ENCODE peak calls at places on chromosomes 13 and 19, in ten cellular contexts. H, F, L, X, V, A, S, P, T and O are unnamed samples.

GRCh38 chr19:6803036-6803404 is 30.5 kb downstream of the VAV1 start:
- DNase-seq in X (no peak), F (no peak), S (no peak), H (no peak), A (no peak), T (no peak), P (no peak), L (no peak), V (no peak), O (no peak)

GRCh38 chr13:72960541-72960940 is 98.3 kb upstream of the KLF5 start:
- DNase-seq in L (no peak), P (no peak), A (no peak), H (no peak), F (no peak), T (no peak), X (no peak), V (no peak), S (no peak), O (no peak)

GRCh38 chr13:80341098-80341701 is at the start of gene SPRY2:
- DNase-seq in V (peak), F (peak), S (peak), T (peak), L (peak), P (peak), H (peak), A (peak), X (peak), O (peak)

GRCh38 chr13:23778007-23778687 is 111.1 kb downstream of the MIPEP start:
- DNase-seq in T (peak), A (no peak), S (no peak), P (no peak), V (no peak), L (no peak), F (no peak), X (no peak), H (peak), O (no peak)

GRCh38 chr19:19823916-19824315 is 2.4 kb upstream of the ZNF506 start:
- DNase-seq in H (no peak), X (no peak), S (no peak), L (no peak), F (no peak), T (no peak), A (no peak), P (no peak), V (no peak), O (no peak)

GRCh38 chr19:2814426-2814825 is 5.2 kb upstream of the ZNF554 start:
- DNase-seq in X (no peak), A (no peak), P (no peak), V (no peak), F (no peak), T (no peak), S (no peak), L (no peak), H (no peak), O (no peak)

GRCh38 chr13:85508683-85509329 is 290.4 kb downstream of the SLITRK6 start:
- DNase-seq in V (no peak), P (no peak), F (no peak), T (peak), A (no peak), L (no peak), H (no peak), S (no peak), X (no peak), O (no peak)

GRCh38 chr19:13076320-13076719 is 26.3 kb downstream of the LYL1 start:
- DNase-seq in X (no peak), F (no peak), S (no peak), H (no peak), L (no peak), T (no peak), A (no peak), P (no peak), V (no peak), O (no peak)

GRCh38 chr13:112217431-112217830 is 150.5 kb downstream of the SOX1 start:
- DNase-seq in A (no peak), T (no peak), V (no peak), F (no peak), X (no peak), P (no peak), H (no peak), S (no peak), L (no peak), O (no peak)

GRCh38 chr19:54608792-54609191 is 15.4 kb downstream of the LILRA1 start:
- DNase-seq in F (no peak), A (no peak), X (no peak), P (no peak), T (no peak), H (no peak), V (no peak), S (no peak), L (no peak), O (no peak)

GRCh38 chr13:98856983-98857382 is 104.5 kb upstream of the SLC15A1 start:
- DNase-seq in H (peak), V (no peak), A (no peak), X (peak), T (no peak), P (no peak), F (no peak), S (no peak), L (no peak), O (no peak)

GRCh38 chr19:50432221-50432626 is 468 bp upstream of the MYBPC2 start:
- DNase-seq in V (no peak), S (no peak), P (no peak), A (no peak), H (no peak), X (no peak), L (no peak), F (no peak), T (no peak), O (no peak)

GRCh38 chr13:74145249-74145970 is 11.2 kb upstream of the KLF12 start:
- DNase-seq in X (no peak), F (no peak), S (no peak), V (no peak), P (no peak), T (peak), H (peak), L (no peak), A (peak), O (no peak)

GRCh38 chr13:98775844-98776598 is 23.5 kb upstream of the SLC15A1 start:
- DNase-seq in P (no peak), L (no peak), F (peak), V (no peak), S (no peak), X (peak), H (peak), A (no peak), T (peak), O (no peak)

GRCh38 chr19:40332669-40333068 is 15.5 kb downstream of the C19orf47 start:
- DNase-seq in F (no peak), L (no peak), X (no peak), H (no peak), P (no peak), S (no peak), T (no peak), V (no peak), A (no peak), O (no peak)

GRCh38 chr19:48635966-48636858 is 967 bp downstream of the DBP start:
- DNase-seq in A (no peak), T (no peak), H (no peak), V (peak), L (no peak), F (no peak), X (peak), P (no peak), S (peak), O (no peak)

GRCh38 chr13:50646070-50646469 is 197.4 kb downstream of the DLEU7 start:
- DNase-seq in A (no peak), H (peak), T (no peak), X (no peak), L (no peak), F (no peak), V (no peak), S (no peak), P (no peak), O (no peak)

GRCh38 chr13:102729560-102730275 is 34.9 kb upstream of the METTL21C start:
- DNase-seq in S (no peak), T (peak), X (no peak), P (no peak), V (no peak), F (peak), H (peak), A (no peak), L (no peak), O (no peak)

GRCh38 chr13:33953203-33953602 is 135.3 kb downstream of the RFC3 start:
- DNase-seq in X (no peak), V (no peak), S (no peak), H (peak), F (no peak), P (no peak), L (no peak), T (peak), A (no peak), O (no peak)

GRCh38 chr19:21439372-21439771 is 42.4 kb downstream of the ZNF493 start:
- DNase-seq in L (no peak), P (no peak), H (peak), S (no peak), V (no peak), X (no peak), A (no peak), F (no peak), T (peak), O (no peak)

GRCh38 chr13:73870970-73871935 is 263.0 kb downstream of the KLF12 start:
- DNase-seq in T (peak), X (no peak), A (peak), S (no peak), H (peak), P (no peak), V (no peak), L (no peak), F (no peak), O (no peak)

GRCh38 chr19:50657672-50658437 is 8.6 kb downstream of the C19orf81 start:
- DNase-seq in F (peak), P (peak), S (peak), L (peak), X (peak), A (peak), V (peak), H (peak), T (peak), O (peak)

GRCh38 chr13:59452189-59452588 is 711.5 kb downstream of the DIAPH3 start:
- DNase-seq in L (no peak), T (no peak), F (no peak), A (no peak), S (no peak), X (no peak), P (no peak), H (no peak), V (no peak), O (no peak)

GRCh38 chr13:50798923-50799322 is 44.6 kb downstream of the DLEU7 start:
- DNase-seq in A (no peak), S (no peak), L (no peak), F (no peak), P (no peak), X (no peak), H (peak), V (no peak), T (no peak), O (no peak)

GRCh38 chr13:95083758-95084157 is 217.5 kb downstream of the ABCC4 start:
- DNase-seq in L (no peak), P (no peak), S (no peak), T (peak), A (peak), X (no peak), V (no peak), H (peak), F (no peak), O (no peak)

GRCh38 chr19:39401549-39402416 is 4.9 kb upstream of the ZFP36 start:
- DNase-seq in F (no peak), P (no peak), S (peak), H (peak), L (no peak), T (peak), V (peak), X (peak), A (no peak), O (no peak)

GRCh38 chr13:81058916-81059290 is 718.0 kb upstream of the SPRY2 start:
- DNase-seq in A (no peak), V (no peak), P (no peak), T (no peak), L (no peak), H (peak), S (no peak), F (no peak), X (no peak), O (no peak)

GRCh38 chr19:13154241-13154778 is 4.1 kb downstream of the IER2 start:
- DNase-seq in S (peak), H (peak), A (peak), P (peak), F (no peak), T (peak), L (peak), X (peak), V (peak), O (peak)

GRCh38 chr19:10784257-10784656 is 51.8 kb downstream of the TMED1 start:
- DNase-seq in H (no peak), A (no peak), S (peak), L (no peak), V (no peak), F (no peak), X (peak), P (no peak), T (no peak), O (no peak)

DNA sequence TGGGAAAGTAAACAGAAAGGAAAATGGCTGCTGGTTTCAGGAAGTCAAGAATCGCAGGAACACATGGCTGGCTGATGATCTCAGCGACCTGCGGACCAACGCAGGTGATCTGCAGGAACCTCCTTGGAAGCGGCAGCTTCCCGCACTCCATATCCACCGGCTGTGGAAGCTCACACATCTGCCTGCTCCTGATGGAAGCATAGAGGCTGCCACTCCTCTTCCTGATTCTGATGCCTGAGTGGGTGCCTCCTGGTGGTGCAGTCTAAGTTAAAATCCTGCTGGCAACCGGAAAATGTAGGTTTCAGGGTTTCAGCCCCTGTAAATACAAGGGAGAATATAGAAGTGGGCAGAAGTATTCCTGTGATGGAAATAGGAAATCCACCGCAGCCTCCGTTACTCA is 75.5 kb downstream of the TNFSF13B start:
- DNase-seq in A (no peak), F (no peak), H (no peak), X (no peak), S (no peak), P (no peak), V (no peak), T (no peak), L (no peak), O (no peak)
- TF ChIP-seq CTCF in A (no peak), F (no peak), H (no peak), X (no peak), S (no peak), P (peak), V (no peak), T (no peak), L (no peak), O (no peak)

GRCh38 chr19:51926784-51927741 is at the start of gene ZNF613:
- DNase-seq in P (peak), L (peak), F (peak), S (peak), A (peak), T (peak), H (peak), X (peak), V (peak), O (peak)
- TF ChIP-seq CTCF in P (peak), L (peak), F (no peak), S (peak), A (peak), T (peak), H (peak), X (peak), V (no peak), O (no peak)

GRCh38 chr13:26601669-26602068 is 44.2 kb downstream of the WASF3 start:
- DNase-seq in A (no peak), F (no peak), V (no peak), T (peak), H (peak), S (no peak), X (no peak), P (no peak), L (no peak), O (no peak)
- TF ChIP-seq CTCF in A (no peak), F (no peak), V (no peak), T (no peak), H (no peak), S (no peak), X (no peak), P (no peak), L (no peak), O (no peak)

DNA sequence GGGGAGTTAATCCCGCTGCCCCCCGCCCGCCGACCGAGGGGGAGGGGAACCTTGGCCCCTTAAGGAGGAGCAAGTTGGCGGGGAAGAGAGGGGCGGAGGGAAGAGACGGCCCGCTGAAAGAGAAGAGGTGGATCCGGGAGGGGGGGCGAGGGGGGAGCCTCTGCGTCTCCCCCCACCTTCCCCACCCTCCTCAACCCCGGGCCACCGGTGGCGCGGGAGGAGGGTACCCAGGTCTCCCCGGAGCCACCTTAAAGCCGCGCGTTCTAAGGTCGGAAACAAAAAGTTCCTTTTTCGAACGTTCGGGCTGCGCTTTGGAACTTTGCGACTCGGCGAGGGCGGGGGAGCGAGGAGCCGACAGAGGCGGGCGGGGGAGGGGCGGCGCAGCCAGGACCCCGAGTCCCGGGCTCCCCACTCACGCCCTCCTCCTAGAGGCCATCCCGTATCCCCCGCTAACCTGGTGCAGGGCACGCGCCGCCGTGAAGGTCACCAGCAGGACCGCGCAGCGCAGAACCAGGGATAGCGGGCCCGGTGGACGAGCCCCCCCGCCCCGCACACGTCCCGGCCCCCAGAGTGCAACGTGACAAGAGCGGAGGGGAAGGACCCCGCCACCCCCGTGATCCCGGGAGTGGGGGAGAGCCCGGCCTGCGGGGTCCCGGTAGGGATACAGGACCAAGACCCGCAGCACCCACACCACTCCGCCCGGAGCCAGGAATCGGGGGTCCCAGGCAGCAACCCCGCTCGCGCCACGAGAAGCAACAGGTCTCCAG is 662 bp downstream of the ERF start:
- DNase-seq in F (peak), X (peak), P (peak), A (no peak), V (peak), T (peak), H (peak), L (no peak), S (peak), O (no peak)
- TF ChIP-seq CTCF in F (no peak), X (no peak), P (peak), A (no peak), V (no peak), T (no peak), H (no peak), L (no peak), S (no peak), O (no peak)

GRCh38 chr13:26502826-26503225 is 54.7 kb upstream of the WASF3 start:
- DNase-seq in V (peak), X (no peak), H (peak), S (no peak), L (no peak), P (no peak), T (peak), A (peak), F (no peak), O (no peak)
- TF ChIP-seq CTCF in V (no peak), X (no peak), H (peak), S (no peak), L (peak), P (peak), T (peak), A (peak), F (no peak), O (no peak)

GRCh38 chr19:17069249-17069648 is 6.0 kb downstream of the HAUS8 start:
- DNase-seq in P (no peak), V (no peak), X (no peak), F (no peak), T (no peak), A (no peak), S (no peak), L (no peak), H (no peak), O (no peak)
- TF ChIP-seq CTCF in P (no peak), V (no peak), X (no peak), F (no peak), T (no peak), A (no peak), S (no peak), L (no peak), H (no peak), O (no peak)

DNA sequence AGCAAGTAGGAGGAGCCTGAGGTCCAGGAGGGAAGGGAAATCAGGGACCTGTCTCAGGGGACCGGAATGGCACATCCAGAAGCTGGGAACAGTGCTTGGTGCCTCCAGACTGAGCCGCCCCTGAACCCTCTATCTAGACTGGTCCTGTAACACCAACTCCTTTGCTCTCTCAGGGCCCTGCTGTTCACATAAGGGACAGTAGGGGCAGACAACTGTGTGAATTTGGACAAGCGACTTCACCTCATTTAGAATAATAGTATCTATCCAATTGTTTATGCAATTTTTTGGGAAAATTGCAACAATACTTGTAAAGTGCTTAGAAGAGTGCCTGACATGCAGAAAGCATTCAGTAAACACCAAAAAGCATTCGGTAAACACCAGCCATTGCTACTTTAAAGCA is 14.0 kb downstream of the SYMPK start:
- DNase-seq in P (no peak), X (no peak), F (peak), H (peak), T (no peak), V (no peak), S (no peak), A (no peak), L (no peak), O (no peak)
- TF ChIP-seq CTCF in P (peak), X (no peak), F (no peak), H (peak), T (peak), V (no peak), S (no peak), A (peak), L (no peak), O (no peak)

DNA sequence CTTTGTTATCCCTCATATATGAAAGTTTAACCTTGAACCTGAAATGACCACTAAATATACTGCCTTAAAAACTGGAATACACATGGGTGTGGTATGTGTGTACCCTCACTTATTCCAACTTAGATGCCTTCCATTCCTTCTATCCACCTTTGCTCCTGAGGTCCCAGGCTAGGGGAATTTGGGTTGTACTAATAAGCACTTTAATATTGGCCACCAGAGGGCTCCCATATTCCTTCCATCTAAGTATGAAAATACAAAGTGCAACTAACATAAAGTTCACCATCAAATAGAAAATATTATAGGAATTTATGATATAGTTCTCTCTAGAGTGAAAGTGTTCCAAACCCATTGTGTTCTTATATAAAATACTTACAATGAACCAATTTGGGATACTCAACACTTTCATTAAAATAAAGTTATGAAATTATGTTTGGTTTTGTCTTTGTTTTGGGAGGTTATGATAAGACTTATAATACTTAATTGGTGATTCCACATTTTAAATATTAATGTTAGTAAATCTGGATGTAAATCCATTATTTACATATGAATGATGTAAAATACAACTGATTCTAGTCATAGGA is 62.3 kb downstream of the ITGBL1 start:
- DNase-seq in A (peak), H (peak), F (peak), L (no peak), X (no peak), S (no peak), T (peak), P (no peak), V (no peak), O (no peak)
- TF ChIP-seq CTCF in A (peak), H (peak), F (peak), L (peak), X (peak), S (peak), T (peak), P (peak), V (peak), O (peak)